ENCODE peak calls at places on chromosome 22, in seven cellular contexts. One of them, this sample, is unnamed.

GRCh38 chr22:31790240-31790639 is 36.4 kb downstream of the DEPDC5 start:
- DNase-seq in HCT116: no peak
- DNase-seq in neural progenitor cell: no peak
- DNase-seq in H1: no peak
- DNase-seq in AG04449: no peak
- DNase-seq in fibroblast of mammary gland: no peak
- DNase-seq in GM12865: peak; percentile 45
- DNase-seq in this sample: no peak

GRCh38 chr22:17946691-17947367 is 77.5 kb downstream of the MICAL3 start:
- DNase-seq in GM12865: no peak
- DNase-seq in HCT116: no peak
- DNase-seq in neural progenitor cell: no peak
- DNase-seq in AG04449: no peak
- DNase-seq in H1: no peak
- DNase-seq in fibroblast of mammary gland: no peak
- DNase-seq in this sample: no peak

GRCh38 chr22:49622241-49623105 is 205.2 kb downstream of the BRD1 start:
- DNase-seq in neural progenitor cell: no peak
- DNase-seq in GM12865: no peak
- DNase-seq in HCT116: no peak
- DNase-seq in H1: no peak
- DNase-seq in fibroblast of mammary gland: no peak
- DNase-seq in AG04449: no peak
- DNase-seq in this sample: no peak

GRCh38 chr22:26592368-26593015 is 2.6 kb upstream of the TPST2 start:
- DNase-seq in fibroblast of mammary gland: no peak
- DNase-seq in neural progenitor cell: no peak
- DNase-seq in GM12865: peak; percentile 92
- DNase-seq in AG04449: no peak
- DNase-seq in HCT116: no peak
- DNase-seq in H1: no peak
- DNase-seq in this sample: peak; percentile 46

GRCh38 chr22:38489142-38489541 is 17.0 kb downstream of the DDX17 start:
- DNase-seq in GM12865: no peak
- DNase-seq in fibroblast of mammary gland: no peak
- DNase-seq in AG04449: no peak
- DNase-seq in H1: no peak
- DNase-seq in HCT116: no peak
- DNase-seq in neural progenitor cell: no peak
- DNase-seq in this sample: no peak

GRCh38 chr22:39241632-39242388 is 3.0 kb downstream of the PDGFB start:
- DNase-seq in GM12865: no peak
- DNase-seq in H1: no peak
- DNase-seq in neural progenitor cell: no peak
- DNase-seq in AG04449: no peak
- DNase-seq in fibroblast of mammary gland: no peak
- DNase-seq in HCT116: no peak
- DNase-seq in this sample: no peak

GRCh38 chr22:49595465-49596078 is 232.1 kb downstream of the BRD1 start:
- DNase-seq in fibroblast of mammary gland: no peak
- DNase-seq in HCT116: no peak
- DNase-seq in AG04449: no peak
- DNase-seq in H1: no peak
- DNase-seq in neural progenitor cell: no peak
- DNase-seq in GM12865: no peak
- DNase-seq in this sample: no peak

GRCh38 chr22:26610072-26610958 is 7.5 kb downstream of the CRYBB1 start:
- DNase-seq in H1: no peak
- DNase-seq in neural progenitor cell: no peak
- DNase-seq in GM12865: peak; percentile 95
- DNase-seq in AG04449: peak; percentile 64
- DNase-seq in fibroblast of mammary gland: peak; percentile 88
- DNase-seq in HCT116: no peak
- DNase-seq in this sample: peak; percentile 60

GRCh38 chr22:40364431-40364830 is 6.0 kb upstream of the SGSM3 start:
- DNase-seq in neural progenitor cell: no peak
- DNase-seq in fibroblast of mammary gland: no peak
- DNase-seq in HCT116: no peak
- DNase-seq in H1: no peak
- DNase-seq in GM12865: no peak
- DNase-seq in AG04449: no peak
- DNase-seq in this sample: no peak

GRCh38 chr22:31940506-31940905 is 3.8 kb upstream of the YWHAH start:
- DNase-seq in AG04449: no peak
- DNase-seq in fibroblast of mammary gland: no peak
- DNase-seq in H1: no peak
- DNase-seq in neural progenitor cell: no peak
- DNase-seq in HCT116: no peak
- DNase-seq in GM12865: no peak
- DNase-seq in this sample: no peak

GRCh38 chr22:48826546-48826945 is 1001.1 kb downstream of the BRD1 start:
- DNase-seq in GM12865: no peak
- DNase-seq in AG04449: no peak
- DNase-seq in neural progenitor cell: no peak
- DNase-seq in HCT116: no peak
- DNase-seq in H1: no peak
- DNase-seq in fibroblast of mammary gland: no peak
- DNase-seq in this sample: no peak

GRCh38 chr22:46941958-46942815 is 179.7 kb downstream of the TBC1D22A start:
- DNase-seq in HCT116: no peak
- DNase-seq in neural progenitor cell: no peak
- DNase-seq in GM12865: no peak
- DNase-seq in H1: no peak
- DNase-seq in fibroblast of mammary gland: peak; percentile 60
- DNase-seq in AG04449: no peak
- DNase-seq in this sample: no peak
- H3K4me3 ChIP-seq in HCT116: no peak overlapping the region
- H3K4me3 ChIP-seq in neural progenitor cell: no peak overlapping the region
- H3K4me3 ChIP-seq in GM12865: no peak overlapping the region
- H3K4me3 ChIP-seq in H1: no peak overlapping the region
- H3K4me3 ChIP-seq in fibroblast of mammary gland: peak overlapping the region; percentile 12
- H3K4me3 ChIP-seq in AG04449: no peak overlapping the region
- H3K4me3 ChIP-seq in this sample: no peak overlapping the region

DNA sequence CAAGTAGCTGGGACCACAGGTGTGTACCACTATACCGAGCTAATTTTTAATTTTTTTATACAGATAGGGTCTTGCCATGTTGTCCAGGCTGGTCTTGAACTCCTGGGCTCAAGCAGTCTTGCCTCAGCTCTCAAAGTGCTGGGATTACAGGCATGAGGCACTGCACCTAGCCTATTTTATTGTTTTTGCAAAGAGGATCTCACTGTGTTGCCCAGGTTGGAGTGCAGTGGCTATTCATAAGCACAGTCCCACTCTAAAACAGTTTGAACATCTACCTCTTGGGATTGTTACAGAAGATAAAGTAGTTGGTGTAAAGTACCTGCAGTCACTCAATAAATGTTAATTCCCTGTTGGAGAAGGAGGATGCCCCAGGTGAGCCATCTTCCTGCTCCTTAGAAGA is 29.1 kb downstream of the XRCC6 start:
- DNase-seq in neural progenitor cell: no peak
- DNase-seq in H1: no peak
- DNase-seq in HCT116: no peak
- DNase-seq in fibroblast of mammary gland: no peak
- DNase-seq in AG04449: no peak
- DNase-seq in GM12865: no peak
- DNase-seq in this sample: no peak
- TF ChIP-seq CTCF in neural progenitor cell: no peak
- TF ChIP-seq CTCF in H1: no peak
- TF ChIP-seq CTCF in HCT116: no peak
- TF ChIP-seq CTCF in fibroblast of mammary gland: no peak
- TF ChIP-seq CTCF in AG04449: no peak
- TF ChIP-seq CTCF in GM12865: no peak
- TF ChIP-seq CTCF in this sample: no peak

GRCh38 chr22:19693581-19693980 is 20.7 kb upstream of the SEPTIN5 start:
- DNase-seq in AG04449: no peak
- DNase-seq in HCT116: no peak
- DNase-seq in GM12865: no peak
- DNase-seq in neural progenitor cell: no peak
- DNase-seq in fibroblast of mammary gland: no peak
- DNase-seq in H1: no peak
- DNase-seq in this sample: no peak
- H3K4me3 ChIP-seq in AG04449: no peak overlapping the region
- H3K4me3 ChIP-seq in HCT116: no peak overlapping the region
- H3K4me3 ChIP-seq in GM12865: no peak overlapping the region
- H3K4me3 ChIP-seq in neural progenitor cell: no peak overlapping the region
- H3K4me3 ChIP-seq in fibroblast of mammary gland: no peak overlapping the region
- H3K4me3 ChIP-seq in H1: no peak overlapping the region
- H3K4me3 ChIP-seq in this sample: no peak overlapping the region

GRCh38 chr22:19085233-19086043 is 36.8 kb downstream of the DGCR2 start:
- DNase-seq in H1: no peak
- DNase-seq in AG04449: no peak
- DNase-seq in GM12865: peak; percentile 65
- DNase-seq in fibroblast of mammary gland: peak; percentile 43
- DNase-seq in neural progenitor cell: no peak
- DNase-seq in HCT116: no peak
- DNase-seq in this sample: no peak
- TF ChIP-seq CTCF in H1: peak; percentile 53
- TF ChIP-seq CTCF in AG04449: peak; percentile 45
- TF ChIP-seq CTCF in GM12865: peak; percentile 21
- TF ChIP-seq CTCF in fibroblast of mammary gland: peak; percentile 50
- TF ChIP-seq CTCF in neural progenitor cell: peak; percentile 10
- TF ChIP-seq CTCF in HCT116: peak; percentile 61
- TF ChIP-seq CTCF in this sample: no peak

DNA sequence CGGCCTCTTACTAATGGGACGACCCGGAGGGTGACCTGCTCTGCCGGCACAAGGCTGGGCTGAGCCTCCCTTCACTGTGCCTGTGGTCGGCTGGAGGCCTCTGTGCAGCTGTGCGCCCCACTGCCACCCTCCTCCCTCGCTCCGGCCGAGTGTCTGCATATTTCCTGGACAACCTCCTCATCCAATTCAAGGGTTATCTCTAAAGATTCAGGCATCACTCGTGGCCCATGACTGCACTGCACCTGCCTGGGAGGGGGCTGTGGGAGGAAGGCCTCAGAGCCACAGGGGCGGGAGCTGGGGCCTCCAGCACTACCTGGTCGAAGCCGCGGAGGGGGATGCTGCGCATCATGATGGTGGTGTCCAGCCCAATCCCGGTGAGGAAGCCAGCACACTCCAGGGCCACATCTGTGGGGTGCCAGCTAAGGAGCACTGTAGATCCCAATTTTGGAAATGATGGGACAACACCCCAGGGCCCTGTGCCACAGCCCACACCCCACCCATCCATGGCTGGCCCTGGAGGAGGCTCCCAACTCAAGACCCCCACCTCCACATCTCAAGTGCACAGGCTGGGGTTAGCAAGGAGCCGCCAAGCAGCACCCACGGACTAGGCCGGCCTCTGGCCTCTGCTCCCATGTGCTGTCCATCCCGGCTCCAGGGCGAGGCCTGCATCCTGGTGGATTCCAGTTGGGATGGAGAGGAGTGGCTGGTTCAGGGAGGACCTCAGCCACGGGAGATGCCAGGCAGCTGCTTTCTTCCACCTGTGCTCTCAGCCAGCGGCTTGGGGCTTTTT is 43.2 kb upstream of the GNB1L start:
- DNase-seq in fibroblast of mammary gland: no peak
- DNase-seq in H1: no peak
- DNase-seq in AG04449: no peak
- DNase-seq in neural progenitor cell: no peak
- DNase-seq in GM12865: no peak
- DNase-seq in HCT116: no peak
- DNase-seq in this sample: no peak
- H3K4me3 ChIP-seq in fibroblast of mammary gland: no peak overlapping the region
- H3K4me3 ChIP-seq in H1: no peak overlapping the region
- H3K4me3 ChIP-seq in AG04449: no peak overlapping the region
- H3K4me3 ChIP-seq in neural progenitor cell: no peak overlapping the region
- H3K4me3 ChIP-seq in GM12865: no peak overlapping the region
- H3K4me3 ChIP-seq in HCT116: no peak overlapping the region
- H3K4me3 ChIP-seq in this sample: no peak overlapping the region

DNA sequence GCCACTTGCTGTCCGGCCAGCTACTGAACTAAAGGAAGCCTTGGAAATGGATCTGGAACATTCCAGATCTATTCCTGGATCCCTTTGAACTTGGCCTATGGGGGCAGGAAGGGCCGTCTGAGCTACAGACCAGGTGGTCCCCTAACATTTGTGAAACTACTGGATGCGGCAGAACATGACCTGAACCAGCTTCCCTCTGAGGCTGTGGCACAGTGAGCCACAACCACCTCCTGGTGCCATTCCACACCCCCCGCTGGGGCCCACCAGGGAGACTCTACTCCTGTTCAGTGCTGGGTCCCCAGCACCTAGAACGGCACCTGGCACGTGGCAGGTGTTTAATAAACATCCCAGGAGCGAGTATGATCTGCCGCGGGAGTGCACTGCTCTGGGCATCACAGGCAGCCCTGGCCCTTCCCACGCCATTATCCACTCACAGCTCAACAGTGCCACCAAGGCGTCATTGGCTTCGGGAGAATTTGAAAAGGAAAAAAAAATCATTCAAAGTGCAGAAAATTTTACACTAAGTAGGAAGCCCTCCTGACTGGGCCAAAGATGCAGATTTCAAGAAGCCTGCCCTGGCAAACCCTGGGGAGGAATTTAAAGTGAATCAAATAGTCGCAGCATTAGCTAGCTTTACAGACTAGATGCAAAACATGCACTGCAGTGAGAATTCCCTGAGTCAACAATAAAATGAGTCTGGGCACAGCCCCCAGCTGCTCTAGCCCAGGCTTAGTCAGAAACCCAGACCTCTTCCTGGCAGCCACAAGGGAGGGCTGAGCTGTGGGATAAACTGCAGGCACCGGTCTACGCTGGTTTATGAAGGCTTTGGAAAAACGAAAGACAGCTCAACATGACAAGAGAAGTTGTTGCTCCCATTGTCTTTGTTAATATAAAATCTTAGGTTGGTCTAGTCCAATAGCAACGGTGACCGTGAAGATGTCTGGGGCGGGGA is 14.3 kb upstream of the EFCAB6 start:
- DNase-seq in HCT116: no peak
- DNase-seq in AG04449: peak; percentile 33
- DNase-seq in neural progenitor cell: no peak
- DNase-seq in fibroblast of mammary gland: peak; percentile 71
- DNase-seq in GM12865: peak; percentile 20
- DNase-seq in H1: no peak
- DNase-seq in this sample: no peak
- TF ChIP-seq CTCF in HCT116: peak; percentile 35
- TF ChIP-seq CTCF in AG04449: peak; percentile 26
- TF ChIP-seq CTCF in neural progenitor cell: no peak
- TF ChIP-seq CTCF in fibroblast of mammary gland: peak; percentile 34
- TF ChIP-seq CTCF in GM12865: peak; percentile 35
- TF ChIP-seq CTCF in H1: peak; percentile 2
- TF ChIP-seq CTCF in this sample: no peak

GRCh38 chr22:30246962-30247376 is 410 bp upstream of the LIF start:
- DNase-seq in fibroblast of mammary gland: no peak
- DNase-seq in H1: no peak
- DNase-seq in GM12865: no peak
- DNase-seq in neural progenitor cell: no peak
- DNase-seq in HCT116: no peak
- DNase-seq in AG04449: no peak
- DNase-seq in this sample: peak; percentile 86
- H3K4me3 ChIP-seq in fibroblast of mammary gland: peak overlapping the region; percentile 53
- H3K4me3 ChIP-seq in H1: no peak overlapping the region
- H3K4me3 ChIP-seq in GM12865: peak overlapping the region; percentile 57
- H3K4me3 ChIP-seq in neural progenitor cell: peak overlapping the region; percentile 55
- H3K4me3 ChIP-seq in HCT116: peak overlapping the region; percentile 27
- H3K4me3 ChIP-seq in AG04449: peak overlapping the region; percentile 75
- H3K4me3 ChIP-seq in this sample: no peak overlapping the region